ENCODE peak calls at places on chromosomes 4 and X, in four cellular contexts. G is IMR-90, L is A549, K is heart left ventricle. H is an unnamed sample.

GRCh38 chrX:9312922-9313867 is 151.7 kb upstream of the TBL1X start:
- DNase-seq in G (no peak), K (peak; percentile 29), L (peak; percentile 7), H (peak; percentile 24)

GRCh38 chrX:129957241-129958099 is 25.0 kb upstream of the BCORL1 start:
- DNase-seq in G (peak; percentile 16), L (peak; percentile 84), K (peak; percentile 81), H (peak; percentile 32)

GRCh38 chr4:168515222-168516011 is 18.6 kb downstream of the PALLD start:
- DNase-seq in L (no peak), K (peak; percentile 53), G (no peak), H (no peak)

GRCh38 chrX:7706032-7706431 is 136.9 kb upstream of the VCX start:
- DNase-seq in K (no peak), G (no peak), L (no peak), H (no peak)

GRCh38 chr4:184548651-184549341 is 74.4 kb upstream of the IRF2 start:
- DNase-seq in K (no peak), L (no peak), G (no peak), H (no peak)

GRCh38 chr4:180664766-180665368 is 1578.3 kb upstream of the TENM3 start:
- DNase-seq in K (peak; percentile 54), G (peak; percentile 90), L (peak; percentile 35), H (peak; percentile 94)

GRCh38 chr4:88219099-88219498 is 60.7 kb upstream of the ABCG2 start:
- DNase-seq in L (peak; percentile 22), K (no peak), G (peak; percentile 56), H (no peak)

GRCh38 chrX:73561791-73562190 is 1.2 kb upstream of the CHIC1 start:
- DNase-seq in L (no peak), K (no peak), G (peak; percentile 37), H (no peak)

GRCh38 chr4:61531188-61531587 is 331.1 kb downstream of the ADGRL3 start:
- DNase-seq in K (no peak), G (no peak), L (no peak), H (no peak)

GRCh38 chr4:119046263-119046662 is 89.4 kb upstream of the MYOZ2 start:
- DNase-seq in G (no peak), K (peak; percentile 91), L (no peak), H (no peak)

GRCh38 chr4:84126061-84126787 is 372.9 kb downstream of the NKX6-1 start:
- DNase-seq in L (no peak), G (no peak), K (no peak), H (no peak)

GRCh38 chr4:140609548-140610425 is 41.0 kb upstream of the UCP1 start:
- DNase-seq in K (peak; percentile 44), L (peak; percentile 55), G (peak; percentile 55), H (no peak)

GRCh38 chr4:27018076-27018475 is 157.4 kb downstream of the STIM2 start:
- DNase-seq in L (no peak), G (no peak), K (no peak), H (no peak)

GRCh38 chr4:164648849-164649212 is 105.1 kb upstream of the SMIM31 start:
- DNase-seq in L (no peak), G (no peak), K (no peak), H (no peak)

DNA sequence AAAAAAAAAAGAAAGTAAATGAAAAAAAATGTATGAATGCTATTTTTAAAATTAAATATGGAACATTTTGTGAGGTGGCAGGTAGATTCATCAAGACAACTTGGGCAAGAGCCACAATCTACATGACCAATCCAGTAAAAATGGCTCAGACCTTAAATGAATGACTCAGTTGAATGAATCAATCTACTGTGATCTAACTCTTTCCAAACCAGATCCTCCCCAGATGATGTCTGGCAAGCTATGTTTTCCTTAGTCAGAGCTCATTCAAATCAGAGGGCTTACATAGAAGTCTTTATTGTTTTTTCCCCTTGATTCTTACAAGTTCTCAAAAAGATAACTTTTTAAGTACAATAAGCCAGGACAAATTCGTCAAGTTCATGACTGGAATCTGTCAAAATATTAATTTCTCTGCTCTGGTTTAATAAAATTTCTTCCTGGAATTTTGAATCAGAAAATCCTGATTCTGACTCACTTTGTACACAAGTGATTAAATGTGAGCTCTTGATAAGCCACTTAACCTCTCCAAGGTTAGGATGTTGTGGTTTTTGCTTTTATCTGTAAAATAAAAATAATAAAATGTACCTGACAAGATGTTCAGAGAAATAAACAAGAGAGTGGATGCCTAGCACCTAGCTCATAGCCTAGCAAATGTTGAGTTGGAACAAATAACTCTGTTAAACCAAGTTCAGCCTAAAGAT is 105.6 kb upstream of the SMIM31 start:
- DNase-seq in L (no peak), K (no peak), G (no peak), H (no peak)
- H3K4me1 ChIP-seq in L (no peaks in the 10 kb centered on the region), K (no peaks in the 10 kb centered on the region), G (no peaks in the 10 kb centered on the region), H (no peaks in the 10 kb centered on the region)

GRCh38 chr4:1745165-1745564 is 23.8 kb downstream of the TACC3 start:
- DNase-seq in G (no peak), L (no peak), K (no peak), H (no peak)

GRCh38 chr4:1743975-1744374 is 22.7 kb downstream of the TACC3 start:
- DNase-seq in G (no peak), K (no peak), L (no peak), H (no peak)

GRCh38 chr4:1743551-1743950 is 22.2 kb downstream of the TACC3 start:
- DNase-seq in L (no peak), G (no peak), K (no peak), H (no peak)

GRCh38 chr4:1745697-1746096 is 24.4 kb downstream of the TACC3 start:
- DNase-seq in K (no peak), L (no peak), G (no peak), H (no peak)

GRCh38 chr4:1744552-1744951 is 23.2 kb downstream of the TACC3 start:
- DNase-seq in K (no peak), L (no peak), G (no peak), H (no peak)
- H3K4me3 ChIP-seq in K (no peak overlapping the region), L (no peak overlapping the region), G (no peak overlapping the region), H (no peak overlapping the region)

GRCh38 chrX:102516314-102516936 is at the start of gene TMSB15A:
- DNase-seq in K (peak; percentile 75), G (peak; percentile 28), L (peak; percentile 53), H (peak; percentile 55)
- TF ChIP-seq POLR2A in K (no peak), G (no peak), L (no peak), H (no peak)

DNA sequence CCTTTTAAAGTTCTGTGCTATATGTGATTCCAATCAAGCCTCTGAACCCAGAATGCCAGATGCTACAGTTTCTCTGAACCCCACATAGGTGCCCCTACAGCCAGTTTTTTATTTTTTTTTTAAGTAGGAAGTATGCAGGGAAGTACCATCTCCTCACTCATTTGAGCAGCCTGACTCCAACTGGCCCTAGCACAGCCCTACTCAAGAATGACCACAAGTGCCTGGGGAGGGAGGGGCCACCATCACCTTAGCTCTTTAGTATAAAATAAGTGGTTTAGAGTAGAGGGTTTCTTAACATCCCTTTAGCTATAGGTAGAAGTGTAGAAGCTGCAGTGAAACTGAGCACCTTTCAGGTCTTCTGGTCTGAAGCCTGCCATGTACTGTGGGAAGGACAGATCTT is 14.4 kb downstream of the MSN start:
- DNase-seq in K (no peak), G (no peak), L (no peak), H (no peak)
- H3K4me1 ChIP-seq in K (peaks cover 95% of the 10 kb centered on the region), G (peaks cover 11% of the 10 kb centered on the region), L (peaks cover 73% of the 10 kb centered on the region), H (no peaks in the 10 kb centered on the region)